ENCODE peak calls at places on chromosomes 5 and 9, in four cellular contexts. Q is endothelial cell of umbilical vein, Y is spleen, T is heart right ventricle. X is an unnamed sample.

GRCh38 chr5:124546643-124547042 is 199.8 kb downstream of the ZNF608 start:
- DNase-seq in Y (no peak), T (no peak), Q (peak; percentile 31), X (peak; percentile 29)

GRCh38 chr9:121984726-121985402 is 108.2 kb downstream of the TTLL11 start:
- DNase-seq in Q (peak; percentile 30), Y (no peak), T (no peak), X (peak; percentile 89)

GRCh38 chr9:105309531-105309931 is 65.1 kb downstream of the SLC44A1 start:
- DNase-seq in Y (no peak), T (no peak), Q (peak; percentile 74), X (no peak)

GRCh38 chr5:98936948-98937715 is 8.3 kb upstream of the CHD1 start:
- DNase-seq in Y (no peak), T (no peak), Q (no peak), X (no peak)

GRCh38 chr5:142821733-142822487 is 51.7 kb downstream of the ARHGAP26 start:
- DNase-seq in Q (peak; percentile 77), T (no peak), Y (no peak), X (peak; percentile 79)

GRCh38 chr9:106287108-106287631 is 575.8 kb upstream of the ZNF462 start:
- DNase-seq in T (no peak), Q (no peak), Y (peak; percentile 75), X (no peak)

GRCh38 chr9:95206143-95206542 is 111.4 kb downstream of the FANCC start:
- DNase-seq in Y (no peak), T (no peak), Q (no peak), X (peak; percentile 15)

GRCh38 chr5:17355585-17356346 is 138.3 kb downstream of the BASP1 start:
- DNase-seq in Y (no peak), Q (no peak), T (no peak), X (peak; percentile 94)

GRCh38 chr9:101878734-101879133 is 140.3 kb upstream of the GRIN3A start:
- DNase-seq in T (no peak), Y (no peak), Q (no peak), X (no peak)

GRCh38 chr5:62312036-62312435 is 6.0 kb downstream of the KIF2A start:
- DNase-seq in T (no peak), Q (no peak), Y (no peak), X (no peak)

GRCh38 chr5:14122089-14122488 is 21.1 kb upstream of the TRIO start:
- DNase-seq in Q (no peak), T (no peak), Y (no peak), X (no peak)

GRCh38 chr5:6783787-6784186 is 70.6 kb downstream of the TENT4A start:
- DNase-seq in Q (no peak), Y (no peak), T (no peak), X (no peak)

GRCh38 chr9:34371886-34372597 is 4.7 kb downstream of the MYORG start:
- DNase-seq in T (no peak), Q (no peak), Y (no peak), X (no peak)

GRCh38 chr5:60803712-60804111 is 40.4 kb downstream of the ELOVL7 start:
- DNase-seq in Q (no peak), T (no peak), Y (no peak), X (no peak)

GRCh38 chr9:75889977-75890540 is 414 bp upstream of the PCSK5 start:
- DNase-seq in T (no peak), Y (no peak), Q (no peak), X (peak; percentile 75)

GRCh38 chr5:10441083-10441991 is at the start of gene ROPN1L:
- DNase-seq in Q (peak; percentile 90), T (peak; percentile 90), Y (peak; percentile 97), X (peak; percentile 68)

GRCh38 chr9:131485206-131485605 is 17.5 kb upstream of the POMT1 start:
- DNase-seq in Y (no peak), T (no peak), Q (no peak), X (no peak)

GRCh38 chr9:131487621-131488031 is 15.1 kb upstream of the POMT1 start:
- DNase-seq in Y (no peak), Q (no peak), T (no peak), X (no peak)

GRCh38 chr9:131487001-131487400 is 15.7 kb upstream of the POMT1 start:
- DNase-seq in T (no peak), Y (no peak), Q (no peak), X (no peak)

GRCh38 chr9:131484560-131485185 is 18.0 kb upstream of the POMT1 start:
- DNase-seq in T (no peak), Y (peak; percentile 40), Q (no peak), X (no peak)

DNA sequence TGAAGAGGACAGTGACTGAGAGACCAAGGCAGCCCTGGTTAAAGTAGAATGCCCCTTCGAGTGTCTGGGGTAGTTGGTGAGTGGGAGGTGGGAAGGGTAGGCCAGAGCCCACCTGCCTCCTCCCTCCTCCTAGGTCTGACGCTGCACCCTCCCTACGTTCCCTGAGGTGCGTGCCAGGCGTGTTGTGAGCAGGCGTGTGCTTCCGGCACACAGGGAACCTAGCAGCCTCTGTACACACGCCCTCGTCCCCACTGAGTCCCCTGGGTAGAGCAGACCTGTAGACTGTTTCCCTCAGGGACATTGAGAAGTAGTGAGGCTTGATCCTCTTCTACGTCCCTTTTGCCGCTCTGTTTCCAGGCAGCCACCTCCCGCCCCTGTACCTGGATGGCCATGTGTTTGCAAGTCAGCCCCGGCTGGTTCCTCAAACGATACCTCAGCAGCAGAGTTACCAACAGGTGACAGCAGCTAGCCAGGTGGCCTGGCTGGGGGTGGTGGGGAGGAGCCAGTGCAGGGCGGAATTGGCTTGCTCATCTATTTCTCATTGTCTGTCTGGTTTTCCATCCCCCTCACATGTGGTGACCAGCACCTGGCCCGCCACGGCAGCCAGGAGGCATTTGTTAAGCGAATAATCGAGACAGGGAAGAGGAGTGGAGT is 16.9 kb upstream of the POMT1 start:
- DNase-seq in Q (no peak), Y (no peak), T (no peak), X (no peak)
- H3K36me3 ChIP-seq in Q (peaks cover 36% of the 10 kb centered on the region), Y (peaks cover 100% of the 10 kb centered on the region), T (peaks cover 100% of the 10 kb centered on the region), X (peaks cover 95% of the 10 kb centered on the region)

GRCh38 chr9:127158995-127159801 is 36.8 kb upstream of the ANGPTL2 start:
- DNase-seq in T (no peak), Q (no peak), Y (no peak), X (peak; percentile 75)
- TF ChIP-seq CTCF in T (no peak), Q (no peak), Y (no peak), X (peak; percentile 68)

DNA sequence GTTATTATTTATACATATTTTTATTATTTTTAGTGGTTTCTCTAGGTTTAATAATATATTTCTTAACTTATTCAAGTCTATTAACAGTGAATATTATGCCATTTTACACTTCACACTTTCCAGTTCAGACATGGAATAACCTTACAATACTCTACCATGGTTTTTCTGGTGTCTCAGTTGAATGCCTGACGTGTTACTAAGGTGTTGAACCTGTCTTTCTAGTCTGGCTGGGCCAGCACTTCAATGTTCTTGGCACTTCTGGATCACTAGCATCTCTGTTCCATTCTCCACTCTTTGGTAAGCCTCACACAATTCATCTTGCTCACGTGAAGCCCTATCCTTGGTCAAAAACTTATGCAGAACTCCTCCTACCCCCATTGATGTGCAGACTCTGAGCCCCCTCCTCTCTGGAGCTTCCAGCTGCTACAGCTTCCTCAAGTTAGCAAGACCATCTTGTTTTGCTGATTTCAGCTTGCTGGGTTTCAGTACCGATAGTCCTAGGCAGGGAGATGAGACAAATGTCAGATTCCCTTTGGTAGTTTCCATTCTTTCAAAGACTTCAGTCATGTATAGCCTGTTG is 243.1 kb downstream of the FBXO4 start:
- DNase-seq in T (no peak), Y (no peak), Q (no peak), X (no peak)
- H3K36me3 ChIP-seq in T (no peaks in the 10 kb centered on the region), Y (no peaks in the 10 kb centered on the region), Q (no peaks in the 10 kb centered on the region), X (no peaks in the 10 kb centered on the region)

GRCh38 chr9:35520404-35520790 is 30.5 kb downstream of the RUSC2 start:
- DNase-seq in T (no peak), Q (no peak), Y (no peak), X (no peak)

GRCh38 chr9:35522725-35523124 is 32.8 kb downstream of the RUSC2 start:
- DNase-seq in T (no peak), Q (no peak), Y (no peak), X (no peak)

GRCh38 chr9:35519697-35520403 is 29.9 kb downstream of the RUSC2 start:
- DNase-seq in Q (no peak), Y (no peak), T (no peak), X (no peak)

GRCh38 chr9:35521708-35522107 is 31.8 kb downstream of the RUSC2 start:
- DNase-seq in T (no peak), Y (no peak), Q (no peak), X (peak; percentile 54)

DNA sequence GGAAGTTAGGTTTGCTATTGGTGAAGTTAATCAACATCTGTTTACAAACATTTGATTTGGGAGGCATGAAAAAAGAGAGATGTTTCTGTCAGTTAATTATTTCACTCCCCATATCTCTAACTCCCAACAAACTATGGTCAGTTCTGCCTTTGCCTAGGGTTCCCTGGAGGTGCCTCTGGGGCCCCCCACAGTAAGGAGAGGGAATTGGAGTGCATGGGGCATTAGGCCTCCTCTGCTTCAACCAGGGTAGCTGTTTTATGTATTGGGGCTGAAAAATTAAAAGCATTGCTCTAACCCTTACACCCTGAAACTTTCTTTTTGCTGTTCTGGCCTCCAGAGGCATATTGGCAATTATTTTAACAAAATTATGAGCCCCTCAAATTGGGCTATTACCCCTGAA is 32.3 kb downstream of the RUSC2 start:
- DNase-seq in Y (no peak), T (no peak), Q (no peak), X (no peak)
- TF ChIP-seq CTCF in Y (no peak), T (no peak), Q (no peak), X (peak; percentile 51)

DNA sequence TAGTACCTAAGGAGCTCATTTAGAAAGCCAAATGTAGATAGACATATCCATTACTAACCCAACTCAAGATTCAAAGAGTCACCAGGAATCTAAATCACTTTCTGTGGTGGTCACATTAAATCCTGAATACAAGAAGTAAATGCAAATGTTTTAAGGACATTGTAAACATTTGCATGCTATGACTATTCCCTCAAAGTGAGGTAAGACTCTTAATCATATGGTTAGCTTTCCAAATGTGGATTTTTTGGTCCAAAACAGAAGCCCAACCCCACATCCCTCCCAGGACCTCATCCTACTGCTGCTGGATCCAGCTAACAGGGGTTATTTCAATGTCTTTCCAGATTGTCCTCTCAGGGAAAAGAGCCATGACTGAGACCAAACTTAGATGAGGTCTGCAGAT is 228.1 kb upstream of the PANK3 start:
- DNase-seq in Q (no peak), Y (no peak), T (no peak), X (no peak)
- H3K36me3 ChIP-seq in Q (no peaks in the 10 kb centered on the region), Y (no peaks in the 10 kb centered on the region), T (no peaks in the 10 kb centered on the region), X (no peaks in the 10 kb centered on the region)

GRCh38 chr5:147036691-147037245 is 158.2 kb upstream of the PPP2R2B start:
- DNase-seq in Y (no peak), Q (no peak), T (no peak), X (no peak)
- TF ChIP-seq CTCF in Y (no peak), Q (no peak), T (no peak), X (no peak)

DNA sequence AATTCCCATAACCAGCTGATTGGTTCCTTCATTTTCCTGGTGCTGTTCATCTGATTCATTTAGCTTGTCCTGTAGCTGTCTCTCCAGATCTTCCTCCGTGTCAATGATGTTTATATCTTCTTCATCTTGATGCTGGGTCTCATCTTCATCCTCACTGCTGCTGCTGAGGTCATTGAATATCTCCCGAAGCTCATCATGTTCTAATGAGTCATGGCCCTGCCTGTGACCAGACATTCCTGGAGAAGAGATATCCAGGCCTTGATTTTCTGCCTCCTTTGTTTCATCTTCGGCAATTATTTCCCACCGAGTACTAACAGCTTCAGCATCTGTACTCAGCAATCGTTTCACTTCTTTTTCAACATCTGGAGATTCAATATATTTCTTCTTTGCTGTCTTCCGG is 1.4 kb downstream of the TAF7 start:
- DNase-seq in Q (no peak), T (no peak), Y (no peak), X (peak; percentile 29)
- H3K36me3 ChIP-seq in Q (peaks cover 11% of the 10 kb centered on the region), T (peaks cover 4% of the 10 kb centered on the region), Y (peaks cover 58% of the 10 kb centered on the region), X (peaks cover 17% of the 10 kb centered on the region)

GRCh38 chr9:109859447-109859846 is 79.4 kb downstream of the PALM2AKAP2 start:
- DNase-seq in Q (no peak), T (no peak), Y (no peak), X (no peak)
- TF ChIP-seq CTCF in Q (no peak), T (no peak), Y (no peak), X (peak; percentile 32)